ENCODE peak calls at places on chromosome 14, in eight cellular contexts. P is fibroblast of lung; D is CD8-positive, alpha-beta memory T cell; S is pancreas; Z is heart right ventricle; A is RWPE2; B is neuronal stem cell; U is ascending aorta. I is an unnamed sample.

GRCh38 chr14:95603415-95603814 is 68.6 kb downstream of the GLRX5 start:
- DNase-seq in P (no peak), D (no peak), S (no peak), Z (no peak), A (no peak), B (no peak), U (no peak), I (no peak)

GRCh38 chr14:24692382-24693352 is 58.7 kb upstream of the GZMB start:
- DNase-seq in P (no peak), D (peak; percentile 60), S (no peak), Z (no peak), A (no peak), B (no peak), U (no peak), I (no peak)

GRCh38 chr14:47678157-47678556 is 2.8 kb upstream of the MDGA2 start:
- DNase-seq in P (no peak), D (no peak), S (no peak), Z (no peak), A (no peak), B (no peak), U (no peak), I (no peak)

GRCh38 chr14:96145116-96145864 is 59.3 kb upstream of the BDKRB2 start:
- DNase-seq in P (peak; percentile 87), D (no peak), S (no peak), Z (no peak), A (no peak), B (no peak), U (no peak), I (no peak)

GRCh38 chr14:28763914-28764848 is 2.4 kb upstream of the FOXG1 start:
- DNase-seq in P (peak; percentile 30), D (no peak), S (no peak), Z (no peak), A (no peak), B (no peak), U (no peak), I (no peak)

GRCh38 chr14:101226603-101227425 is 323.3 kb upstream of the RTL1 start:
- DNase-seq in P (no peak), D (no peak), S (no peak), Z (no peak), A (no peak), B (no peak), U (no peak), I (no peak)

GRCh38 chr14:75981426-75981825 is 369 bp downstream of the TGFB3 start:
- DNase-seq in P (peak; percentile 35), D (peak; percentile 20), S (peak; percentile 33), Z (no peak), A (no peak), B (peak; percentile 37), U (no peak), I (no peak)

GRCh38 chr14:96683575-96684289 is 113.5 kb upstream of the VRK1 start:
- DNase-seq in P (no peak), D (no peak), S (no peak), Z (no peak), A (no peak), B (no peak), U (no peak), I (no peak)

GRCh38 chr14:68947802-68948201 is 31.3 kb downstream of the ACTN1 start:
- DNase-seq in P (no peak), D (no peak), S (no peak), Z (peak; percentile 86), A (no peak), B (no peak), U (no peak), I (no peak)

GRCh38 chr14:29037428-29037827 is 270.8 kb downstream of the FOXG1 start:
- DNase-seq in P (peak; percentile 36), D (no peak), S (no peak), Z (no peak), A (no peak), B (no peak), U (no peak), I (no peak)

GRCh38 chr14:72682188-72682587 is 211.7 kb downstream of the DPF3 start:
- DNase-seq in P (peak; percentile 39), D (no peak), S (no peak), Z (no peak), A (no peak), B (no peak), U (no peak), I (no peak)

GRCh38 chr14:85317491-85318021 is 212.4 kb upstream of the FLRT2 start:
- DNase-seq in P (peak; percentile 70), D (no peak), S (no peak), Z (no peak), A (no peak), B (no peak), U (no peak), I (no peak)

DNA sequence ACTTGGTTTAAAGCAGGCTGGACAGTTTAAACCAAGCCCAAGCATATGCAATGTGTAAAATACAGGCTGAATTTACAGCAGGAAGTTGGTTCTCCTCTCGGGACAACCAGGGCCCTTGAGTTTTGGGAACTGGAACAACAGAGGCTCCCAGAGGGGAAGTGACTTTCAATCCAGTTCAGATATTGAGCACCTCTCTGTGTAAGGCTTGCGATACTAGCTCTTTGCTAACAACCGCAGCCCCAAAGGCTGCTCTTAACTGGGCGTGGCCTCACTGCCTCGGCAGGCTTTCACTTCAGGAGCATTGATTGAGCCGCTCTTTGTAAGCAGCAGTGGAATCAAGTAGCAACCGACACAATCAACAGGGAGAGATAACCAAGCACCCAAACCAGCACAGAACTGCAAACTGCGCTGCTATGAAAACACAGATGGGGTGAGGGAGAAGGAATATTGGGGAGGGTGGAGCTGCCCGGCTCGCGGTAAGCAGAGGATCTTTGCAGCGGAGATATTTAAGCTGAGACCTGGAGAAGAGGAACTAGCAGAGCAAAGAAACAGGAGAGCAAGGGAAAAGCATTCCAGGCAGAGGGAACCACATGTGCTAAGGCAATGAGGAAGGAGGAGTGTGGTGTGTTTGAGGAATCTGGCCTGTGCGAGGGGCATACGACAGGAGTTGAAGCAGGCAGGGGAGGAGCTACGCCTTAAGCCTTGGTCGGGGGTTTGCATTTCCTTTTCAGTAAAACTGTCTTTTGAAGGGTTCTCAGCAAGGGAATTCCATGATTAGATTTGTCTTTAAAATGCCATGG is 17.3 kb upstream of the YY1 start:
- DNase-seq in P (peak; percentile 67), D (peak; percentile 47), S (peak; percentile 47), Z (peak; percentile 52), A (no peak), B (peak; percentile 66), U (no peak), I (no peak)
- H3K27ac ChIP-seq in P (peak overlapping the region; percentile 66), D (peak overlapping the region; percentile 49), S (peak overlapping the region; percentile 67), Z (peak overlapping the region; percentile 66), A (no peak overlapping the region), B (peak overlapping the region; percentile 96), U (peak overlapping the region; percentile 38), I (no peak overlapping the region)

GRCh38 chr14:41606249-41607118 is at the start of gene LRFN5:
- DNase-seq in P (peak; percentile 53), D (no peak), S (peak; percentile 22), Z (peak; percentile 29), A (no peak), B (peak; percentile 54), U (no peak), I (no peak)

GRCh38 chr14:41607966-41608663 is 1.4 kb downstream of the LRFN5 start:
- DNase-seq in P (peak; percentile 14), D (no peak), S (no peak), Z (no peak), A (no peak), B (no peak), U (no peak), I (no peak)

GRCh38 chr14:41607119-41607785 is 576 bp downstream of the LRFN5 start:
- DNase-seq in P (peak; percentile 19), D (no peak), S (no peak), Z (no peak), A (no peak), B (no peak), U (no peak), I (no peak)

GRCh38 chr14:41605550-41606248 is 977 bp upstream of the LRFN5 start:
- DNase-seq in P (peak; percentile 65), D (no peak), S (no peak), Z (no peak), A (no peak), B (peak; percentile 62), U (no peak), I (no peak)

DNA sequence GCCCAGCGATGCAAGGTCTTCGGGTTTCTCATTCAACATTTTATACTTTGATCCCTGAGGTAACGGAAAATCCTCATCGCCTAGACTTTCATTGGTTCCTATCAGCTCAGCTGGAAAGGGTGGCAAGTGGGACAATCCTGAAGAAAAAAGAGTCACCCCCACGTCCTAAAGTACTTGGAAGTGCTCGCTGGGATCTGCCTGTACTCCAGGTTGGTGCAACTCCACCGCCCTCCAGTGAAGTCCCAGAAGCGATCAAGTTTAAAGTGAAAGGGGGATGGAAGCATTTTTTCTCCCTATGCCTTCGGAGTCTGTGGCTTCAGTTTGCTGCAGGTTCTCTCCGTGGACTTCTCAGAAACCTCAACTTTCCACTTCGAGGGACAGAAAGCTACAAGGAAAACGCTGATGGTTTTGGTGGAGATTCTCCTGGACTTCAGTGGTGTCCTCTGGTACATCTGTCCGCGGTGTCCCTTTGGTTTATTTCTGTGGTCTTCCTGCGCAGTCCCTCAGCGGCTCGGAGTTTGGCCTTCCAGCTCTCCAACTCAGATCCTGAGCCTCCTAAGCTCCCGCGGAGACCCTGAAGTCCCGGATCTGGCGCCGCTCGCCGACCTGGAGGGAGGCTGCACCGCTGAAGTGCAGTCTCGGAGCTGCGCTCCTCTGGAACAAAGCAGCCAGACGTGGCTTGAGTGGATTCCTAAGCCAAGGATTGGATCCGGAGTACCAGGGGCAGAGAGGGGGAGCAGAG is 1.7 kb upstream of the LRFN5 start:
- DNase-seq in P (peak; percentile 89), D (no peak), S (peak; percentile 27), Z (peak; percentile 32), A (no peak), B (peak; percentile 81), U (no peak), I (no peak)
- H3K27ac ChIP-seq in P (peak overlapping the region; percentile 0), D (no peak overlapping the region), S (no peak overlapping the region), Z (peak overlapping the region; percentile 73), A (no peak overlapping the region), B (no peak overlapping the region), U (no peak overlapping the region), I (no peak overlapping the region)

GRCh38 chr14:49896956-49897355 is 4.1 kb downstream of the ARF6 start:
- DNase-seq in P (no peak), D (no peak), S (no peak), Z (no peak), A (no peak), B (no peak), U (no peak), I (no peak)

GRCh38 chr14:49897414-49897813 is 4.5 kb downstream of the ARF6 start:
- DNase-seq in P (no peak), D (no peak), S (no peak), Z (no peak), A (no peak), B (no peak), U (no peak), I (no peak)

GRCh38 chr14:49895480-49895879 is 2.6 kb downstream of the ARF6 start:
- DNase-seq in P (no peak), D (no peak), S (no peak), Z (no peak), A (no peak), B (no peak), U (no peak), I (no peak)

GRCh38 chr14:49898485-49898884 is 5.6 kb downstream of the ARF6 start:
- DNase-seq in P (no peak), D (no peak), S (no peak), Z (no peak), A (no peak), B (no peak), U (no peak), I (no peak)

GRCh38 chr14:49897965-49898364 is 5.1 kb downstream of the ARF6 start:
- DNase-seq in P (no peak), D (no peak), S (no peak), Z (no peak), A (no peak), B (no peak), U (no peak), I (no peak)
- H3K27ac ChIP-seq in P (no peak overlapping the region), D (peak overlapping the region; percentile 43), S (peak overlapping the region; percentile 27), Z (no peak overlapping the region), A (peak overlapping the region; percentile 88), B (no peak overlapping the region), U (no peak overlapping the region), I (peak overlapping the region; percentile 98)

GRCh38 chr14:35331605-35332516 is 39.7 kb downstream of the PSMA6 start:
- DNase-seq in P (peak; percentile 69), D (no peak), S (peak; percentile 61), Z (no peak), A (peak; percentile 84), B (no peak), U (no peak), I (peak; percentile 91)
- H3K27ac ChIP-seq in P (no peak overlapping the region), D (no peak overlapping the region), S (peak overlapping the region; percentile 74), Z (no peak overlapping the region), A (peak overlapping the region; percentile 83), B (no peak overlapping the region), U (no peak overlapping the region), I (peak overlapping the region; percentile 98)

I was measured in epithelial cell of prostate.